ENCODE peak calls at places on chromosome 10, in eight cellular contexts. G is GM23248, P is MM.1S, W is HCT116, Y is neural progenitor cell, E is SK-N-SH, I is PC-3, U is OCI-LY7. S is an unnamed sample. For H3K9me3, the result is how much of the 10 kb centered on the place peaks cover.

GRCh38 chr10:86164216-86164774 is 202.3 kb downstream of the GRID1 start:
- DNase-seq in G (no peak), P (no peak), W (no peak), Y (no peak), E (no peak), I (no peak), U (no peak), S (peak)

GRCh38 chr10:95889830-95890229 is 17.9 kb upstream of the CC2D2B start:
- DNase-seq in G (no peak), P (no peak), W (no peak), Y (no peak), E (no peak), I (no peak), U (no peak), S (no peak)

GRCh38 chr10:77355844-77356243 is 281.8 kb downstream of the KCNMA1 start:
- DNase-seq in G (peak), P (no peak), W (no peak), Y (no peak), E (no peak), I (peak), U (no peak), S (no peak)

GRCh38 chr10:125417605-125418004 is 257.2 kb upstream of the CTBP2 start:
- DNase-seq in G (no peak), P (no peak), W (no peak), Y (no peak), E (no peak), I (no peak), U (no peak), S (no peak)

GRCh38 chr10:50538473-50539398 is 85.0 kb downstream of the SGMS1 start:
- DNase-seq in G (peak), P (no peak), W (peak), Y (peak), E (no peak), I (no peak), U (no peak), S (no peak)

GRCh38 chr10:44195120-44196007 is 189.5 kb downstream of the CXCL12 start:
- DNase-seq in G (peak), P (no peak), W (no peak), Y (no peak), E (no peak), I (peak), U (no peak), S (peak)

GRCh38 chr10:28677889-28678686 is 767 bp downstream of the BAMBI start:
- DNase-seq in G (peak), P (peak), W (no peak), Y (peak), E (peak), I (peak), U (peak), S (peak)

GRCh38 chr10:15237351-15237750 is 68.9 kb upstream of the NMT2 start:
- DNase-seq in G (peak), P (no peak), W (no peak), Y (no peak), E (no peak), I (no peak), U (no peak), S (no peak)

GRCh38 chr10:104260775-104261115 is 6.1 kb downstream of the GSTO1 start:
- DNase-seq in G (peak), P (no peak), W (no peak), Y (no peak), E (no peak), I (peak), U (no peak), S (no peak)

GRCh38 chr10:67011981-67012380 is 86.1 kb downstream of the LRRTM3 start:
- DNase-seq in G (no peak), P (no peak), W (no peak), Y (no peak), E (no peak), I (no peak), U (no peak), S (no peak)

GRCh38 chr10:67011480-67011879 is 85.6 kb downstream of the LRRTM3 start:
- DNase-seq in G (no peak), P (no peak), W (no peak), Y (no peak), E (no peak), I (no peak), U (no peak), S (no peak)

GRCh38 chr10:67015225-67015624 is 89.4 kb downstream of the LRRTM3 start:
- DNase-seq in G (no peak), P (peak), W (no peak), Y (no peak), E (no peak), I (peak), U (no peak), S (no peak)

DNA sequence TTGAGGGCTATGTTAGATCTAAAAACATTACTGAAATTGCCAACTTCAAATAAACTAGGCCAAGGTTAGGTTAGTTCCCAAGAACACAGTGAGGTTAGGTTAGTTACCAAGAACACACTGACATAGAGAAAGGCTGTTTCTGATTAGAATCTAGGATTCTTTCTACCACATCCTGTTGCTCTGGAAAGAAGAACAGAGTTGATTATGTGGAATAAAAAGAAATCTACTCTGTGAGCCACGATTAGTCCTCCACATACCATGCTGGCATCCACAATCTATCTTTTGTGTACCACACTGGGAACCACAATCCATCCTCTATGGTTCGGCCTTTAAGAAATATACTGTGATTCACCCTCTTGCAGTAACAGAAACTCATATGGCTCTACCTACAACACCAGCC is 91.4 kb downstream of the LRRTM3 start:
- DNase-seq in G (no peak), P (no peak), W (no peak), Y (no peak), E (no peak), I (no peak), U (no peak), S (no peak)
- TF ChIP-seq EZH2phosphoT487 in G (no peak), P (no peak), W (no peak), Y (no peak), E (no peak), I (no peak), U (no peak), S (no peak)

GRCh38 chr10:93762979-93763391 is 5.2 kb downstream of the LGI1 start:
- DNase-seq in G (no peak), P (peak), W (no peak), Y (no peak), E (no peak), I (peak), U (no peak), S (peak)
- H2AFZ ChIP-seq in G (no peak), P (no peak), W (no peak), Y (peak), E (no peak), I (no peak), U (no peak), S (no peak)

GRCh38 chr10:130664526-130664925 is 528.3 kb downstream of the GLRX3 start:
- DNase-seq in G (no peak), P (no peak), W (no peak), Y (no peak), E (no peak), I (no peak), U (no peak), S (no peak)
- H3K9me3 ChIP-seq in G (under half), P (under half), W (under half), Y (under half), E (under half), I (under half), U (under half), S (under half)

GRCh38 chr10:124353091-124353815 is 65.5 kb downstream of the OAT start:
- DNase-seq in G (no peak), P (no peak), W (no peak), Y (no peak), E (peak), I (no peak), U (no peak), S (no peak)
- TF ChIP-seq EZH2phosphoT487 in G (no peak), P (no peak), W (no peak), Y (no peak), E (no peak), I (no peak), U (no peak), S (no peak)